ENCODE peak calls at places on chromosomes 2 and 18, in six cellular contexts. G is fibroblast of lung; M is adipocyte; B is neuronal stem cell; J is upper lobe of right lung; U is stimulated activated CD4-positive, alpha-beta T cell treated with anti-CD3 and anti-CD28 coated beads, Interleukin-1b, Interleukin-23, amount 100 ng/mL, for 4 hours. I is an unnamed sample.

GRCh38 chr2:79757526-79757925 is 244.7 kb downstream of the CTNNA2 start:
- DNase-seq in G (no peak), M (no peak), B (no peak), J (no peak), U (no peak), I (no peak)

GRCh38 chr2:11842324-11842723 is 95.9 kb downstream of the LPIN1 start:
- DNase-seq in G (no peak), M (no peak), B (no peak), J (no peak), U (no peak), I (no peak)

GRCh38 chr2:119929537-119929936 is 83.3 kb upstream of the EPB41L5 start:
- DNase-seq in G (no peak), M (no peak), B (no peak), J (no peak), U (peak; percentile 6), I (no peak)

GRCh38 chr2:31204761-31205160 is 12.6 kb downstream of the CAPN14 start:
- DNase-seq in G (no peak), M (no peak), B (no peak), J (no peak), U (no peak), I (no peak)

GRCh38 chr18:46055841-46056240 is 16.2 kb downstream of the PSTPIP2 start:
- DNase-seq in G (no peak), M (no peak), B (no peak), J (no peak), U (no peak), I (no peak)

GRCh38 chr2:170715932-170716777 is 1.0 kb downstream of the SP5 start:
- DNase-seq in G (no peak), M (no peak), B (no peak), J (peak; percentile 73), U (no peak), I (no peak)

GRCh38 chr18:74064510-74064909 is 83.1 kb downstream of the FBXO15 start:
- DNase-seq in G (no peak), M (no peak), B (no peak), J (no peak), U (no peak), I (no peak)

GRCh38 chr2:46708492-46708891 is 207.1 kb downstream of the MCFD2 start:
- DNase-seq in G (no peak), M (no peak), B (no peak), J (no peak), U (no peak), I (no peak)

GRCh38 chr2:153059338-153060052 is 341.1 kb downstream of the ARL6IP6 start:
- DNase-seq in G (no peak), M (no peak), B (peak; percentile 40), J (no peak), U (no peak), I (no peak)

GRCh38 chr2:239462671-239463506 is 62.1 kb upstream of the HDAC4 start:
- DNase-seq in G (no peak), M (no peak), B (no peak), J (peak; percentile 58), U (no peak), I (no peak)

GRCh38 chr18:28858248-28858647 is 681.3 kb upstream of the CDH2 start:
- DNase-seq in G (no peak), M (no peak), B (no peak), J (no peak), U (no peak), I (no peak)

GRCh38 chr18:66655407-66655806 is 51.5 kb upstream of the CDH19 start:
- DNase-seq in G (no peak), M (no peak), B (no peak), J (no peak), U (no peak), I (no peak)

GRCh38 chr2:160666019-160666676 is 172.5 kb upstream of the RBMS1 start:
- DNase-seq in G (peak; percentile 99), M (peak; percentile 98), B (no peak), J (no peak), U (no peak), I (no peak)

GRCh38 chr2:240196716-240197438 is 56.4 kb upstream of the OTOS start:
- DNase-seq in G (no peak), M (no peak), B (no peak), J (peak; percentile 45), U (no peak), I (no peak)

I was measured in activated naive CD4-positive, alpha-beta T cell.